ENCODE peak calls at places on chromosomes 11 and 22, in eight cellular contexts. X, V, P, E, S, C, U and Z are unnamed samples.

GRCh38 chr22:45069925-45070324 is 60.1 kb upstream of the PHF21B start:
- DNase-seq in U (no peak), S (no peak), C (no peak), E (no peak), V (no peak), P (no peak), X (peak; percentile 32), Z (no peak)

GRCh38 chr11:117232911-117233409 is 489 bp downstream of the RNF214 start:
- DNase-seq in X (no peak), E (no peak), U (no peak), S (no peak), P (no peak), V (peak; percentile 40), C (no peak), Z (no peak)

GRCh38 chr22:25199726-25200520 is at the start of gene CRYBB3:
- DNase-seq in P (no peak), X (no peak), C (no peak), V (no peak), E (no peak), U (no peak), S (no peak), Z (no peak)

GRCh38 chr11:86274503-86274902 is 27.5 kb upstream of the HIKESHI start:
- DNase-seq in U (no peak), C (no peak), V (no peak), S (no peak), X (no peak), P (no peak), E (no peak), Z (no peak)

GRCh38 chr11:78460468-78460867 is 42.8 kb upstream of the GAB2 start:
- DNase-seq in X (no peak), E (no peak), U (no peak), V (no peak), C (no peak), S (no peak), P (no peak), Z (no peak)

GRCh38 chr11:20097319-20098221 is 62.7 kb downstream of the DBX1 start:
- DNase-seq in P (no peak), V (no peak), S (peak; percentile 80), U (peak; percentile 10), C (no peak), X (no peak), E (no peak), Z (no peak)

GRCh38 chr22:44909241-44909640 is 100.6 kb downstream of the PHF21B start:
- DNase-seq in U (no peak), V (no peak), E (no peak), C (no peak), P (no peak), S (no peak), X (no peak), Z (peak; percentile 12)

GRCh38 chr11:125903753-125904659 is at the start of gene DDX25:
- DNase-seq in X (no peak), C (no peak), V (peak; percentile 25), P (no peak), S (no peak), U (peak; percentile 43), E (no peak), Z (no peak)

GRCh38 chr11:2796508-2797180 is 88.9 kb downstream of the CDKN1C start:
- DNase-seq in U (no peak), P (no peak), E (no peak), C (no peak), S (no peak), V (peak; percentile 16), X (no peak), Z (no peak)

GRCh38 chr22:25900880-25901279 is 158.9 kb downstream of the MYO18B start:
- DNase-seq in S (no peak), U (peak; percentile 75), P (peak; percentile 39), E (no peak), X (no peak), V (no peak), C (no peak), Z (no peak)

GRCh38 chr11:69870772-69871171 is 51.6 kb upstream of the FGF3 start:
- DNase-seq in P (no peak), E (no peak), S (no peak), U (no peak), V (no peak), C (no peak), X (no peak), Z (no peak)

GRCh38 chr22:32175751-32176644 is 16.9 kb upstream of the C22orf42 start:
- DNase-seq in S (no peak), V (no peak), P (no peak), C (no peak), X (no peak), U (no peak), E (no peak), Z (no peak)

GRCh38 chr22:32607086-32607485 is 132.5 kb downstream of the FBXO7 start:
- DNase-seq in E (no peak), U (no peak), X (no peak), V (no peak), P (no peak), S (no peak), C (no peak), Z (no peak)

GRCh38 chr11:56890584-56891305 is 98.0 kb upstream of the OR5AK2 start:
- DNase-seq in X (no peak), P (no peak), E (no peak), V (no peak), S (no peak), U (no peak), C (no peak), Z (no peak)

GRCh38 chr11:7490535-7490934 is 5.2 kb downstream of the OLFML1 start:
- DNase-seq in P (no peak), U (no peak), E (no peak), V (no peak), S (no peak), C (no peak), X (no peak), Z (no peak)

GRCh38 chr11:8631395-8632110 is 37.5 kb upstream of the STK33 start:
- DNase-seq in P (peak; percentile 25), V (no peak), X (no peak), U (no peak), S (peak; percentile 75), C (no peak), E (peak; percentile 57), Z (no peak)

GRCh38 chr11:27596802-27597201 is 90.2 kb upstream of the LIN7C start:
- DNase-seq in V (no peak), C (no peak), U (no peak), X (no peak), E (no peak), P (no peak), S (no peak), Z (no peak)

GRCh38 chr22:38069372-38070249 is 12.4 kb downstream of the PICK1 start:
- DNase-seq in P (peak; percentile 85), E (no peak), U (peak; percentile 85), X (no peak), V (no peak), C (no peak), S (no peak), Z (no peak)

GRCh38 chr11:93236741-93237675 is 39.2 kb upstream of the SLC36A4 start:
- DNase-seq in C (no peak), P (peak; percentile 11), V (no peak), X (peak; percentile 60), E (peak; percentile 40), U (peak; percentile 4), S (no peak), Z (no peak)

GRCh38 chr22:29343313-29343805 is 27.9 kb upstream of the RASL10A start:
- DNase-seq in E (no peak), C (no peak), S (peak; percentile 28), V (no peak), U (peak; percentile 46), X (no peak), P (peak; percentile 60), Z (peak; percentile 51)

GRCh38 chr11:129840236-129840635 is 24.6 kb downstream of the TMEM45B start:
- DNase-seq in X (no peak), S (no peak), C (no peak), U (no peak), P (no peak), V (no peak), E (no peak), Z (no peak)